ENCODE peak calls at places on chromosome 12, in nine cellular contexts. One of them, this sample, is unnamed.

GRCh38 chr12:9619411-9620179 is 11.9 kb upstream of the KLRB1 start:
- DNase-seq in AG10803: no peak
- DNase-seq in neural crest cell: no peak
- DNase-seq in ovary: no peak
- DNase-seq in HCT116: no peak
- DNase-seq in Caco-2: no peak
- DNase-seq in adrenal gland: no peak
- DNase-seq in brain microvascular endothelial cell: no peak
- DNase-seq in fibroblast of lung: no peak
- DNase-seq in this sample: no peak

GRCh38 chr12:46217686-46218508 is 50.9 kb downstream of the SLC38A1 start:
- DNase-seq in AG10803: no peak
- DNase-seq in neural crest cell: no peak
- DNase-seq in ovary: no peak
- DNase-seq in HCT116: no peak
- DNase-seq in Caco-2: no peak
- DNase-seq in adrenal gland: no peak
- DNase-seq in brain microvascular endothelial cell: no peak
- DNase-seq in fibroblast of lung: no peak
- DNase-seq in this sample: no peak

GRCh38 chr12:57231276-57232021 is 1.9 kb downstream of the SHMT2 start:
- DNase-seq in AG10803: no peak
- DNase-seq in neural crest cell: no peak
- DNase-seq in ovary: no peak
- DNase-seq in HCT116: no peak
- DNase-seq in Caco-2: no peak
- DNase-seq in adrenal gland: no peak
- DNase-seq in brain microvascular endothelial cell: no peak
- DNase-seq in fibroblast of lung: no peak
- DNase-seq in this sample: no peak

GRCh38 chr12:84911331-84912190 is 1.0 kb downstream of the SLC6A15 start:
- DNase-seq in AG10803: peak
- DNase-seq in neural crest cell: peak
- DNase-seq in ovary: no peak
- DNase-seq in HCT116: no peak
- DNase-seq in Caco-2: peak
- DNase-seq in adrenal gland: peak
- DNase-seq in brain microvascular endothelial cell: peak
- DNase-seq in fibroblast of lung: peak
- DNase-seq in this sample: peak

GRCh38 chr12:116384629-116385485 is 107.4 kb upstream of the MED13L start:
- DNase-seq in AG10803: peak
- DNase-seq in neural crest cell: no peak
- DNase-seq in ovary: no peak
- DNase-seq in HCT116: no peak
- DNase-seq in Caco-2: peak
- DNase-seq in adrenal gland: no peak
- DNase-seq in brain microvascular endothelial cell: peak
- DNase-seq in fibroblast of lung: peak
- DNase-seq in this sample: no peak

GRCh38 chr12:72288436-72288835 is 16.3 kb downstream of the TRHDE start:
- DNase-seq in AG10803: no peak
- DNase-seq in neural crest cell: no peak
- DNase-seq in ovary: no peak
- DNase-seq in HCT116: no peak
- DNase-seq in Caco-2: no peak
- DNase-seq in adrenal gland: no peak
- DNase-seq in brain microvascular endothelial cell: no peak
- DNase-seq in fibroblast of lung: no peak
- DNase-seq in this sample: no peak

GRCh38 chr12:93201990-93202389 is 175.7 kb upstream of the NUDT4 start:
- DNase-seq in AG10803: no peak
- DNase-seq in neural crest cell: no peak
- DNase-seq in ovary: no peak
- DNase-seq in HCT116: no peak
- DNase-seq in Caco-2: no peak
- DNase-seq in adrenal gland: no peak
- DNase-seq in brain microvascular endothelial cell: no peak
- DNase-seq in fibroblast of lung: no peak
- DNase-seq in this sample: no peak

GRCh38 chr12:80925983-80926382 is 11.8 kb downstream of the LIN7A start:
- DNase-seq in AG10803: no peak
- DNase-seq in neural crest cell: no peak
- DNase-seq in ovary: no peak
- DNase-seq in HCT116: no peak
- DNase-seq in Caco-2: no peak
- DNase-seq in adrenal gland: no peak
- DNase-seq in brain microvascular endothelial cell: no peak
- DNase-seq in fibroblast of lung: no peak
- DNase-seq in this sample: no peak

GRCh38 chr12:83199069-83199468 is 512.4 kb downstream of the TMTC2 start:
- DNase-seq in AG10803: no peak
- DNase-seq in neural crest cell: no peak
- DNase-seq in ovary: no peak
- DNase-seq in HCT116: no peak
- DNase-seq in Caco-2: no peak
- DNase-seq in adrenal gland: no peak
- DNase-seq in brain microvascular endothelial cell: no peak
- DNase-seq in fibroblast of lung: no peak
- DNase-seq in this sample: no peak

GRCh38 chr12:68870443-68870842 is 62.5 kb downstream of the MDM2 start:
- DNase-seq in AG10803: no peak
- DNase-seq in neural crest cell: no peak
- DNase-seq in ovary: no peak
- DNase-seq in HCT116: no peak
- DNase-seq in Caco-2: no peak
- DNase-seq in adrenal gland: no peak
- DNase-seq in brain microvascular endothelial cell: no peak
- DNase-seq in fibroblast of lung: no peak
- DNase-seq in this sample: no peak

GRCh38 chr12:22275847-22276246 is 58.7 kb downstream of the ST8SIA1 start:
- DNase-seq in AG10803: peak
- DNase-seq in neural crest cell: no peak
- DNase-seq in ovary: peak
- DNase-seq in HCT116: no peak
- DNase-seq in Caco-2: peak
- DNase-seq in adrenal gland: peak
- DNase-seq in brain microvascular endothelial cell: peak
- DNase-seq in fibroblast of lung: peak
- DNase-seq in this sample: peak

GRCh38 chr12:47766496-47767196 is 6.4 kb upstream of the SLC48A1 start:
- DNase-seq in AG10803: no peak
- DNase-seq in neural crest cell: no peak
- DNase-seq in ovary: no peak
- DNase-seq in HCT116: no peak
- DNase-seq in Caco-2: no peak
- DNase-seq in adrenal gland: no peak
- DNase-seq in brain microvascular endothelial cell: no peak
- DNase-seq in fibroblast of lung: no peak
- DNase-seq in this sample: no peak

GRCh38 chr12:126772171-126772864 is 1494.7 kb upstream of the TMEM132C start:
- DNase-seq in AG10803: peak
- DNase-seq in neural crest cell: no peak
- DNase-seq in ovary: no peak
- DNase-seq in HCT116: peak
- DNase-seq in Caco-2: no peak
- DNase-seq in adrenal gland: no peak
- DNase-seq in brain microvascular endothelial cell: no peak
- DNase-seq in fibroblast of lung: peak
- DNase-seq in this sample: peak

DNA sequence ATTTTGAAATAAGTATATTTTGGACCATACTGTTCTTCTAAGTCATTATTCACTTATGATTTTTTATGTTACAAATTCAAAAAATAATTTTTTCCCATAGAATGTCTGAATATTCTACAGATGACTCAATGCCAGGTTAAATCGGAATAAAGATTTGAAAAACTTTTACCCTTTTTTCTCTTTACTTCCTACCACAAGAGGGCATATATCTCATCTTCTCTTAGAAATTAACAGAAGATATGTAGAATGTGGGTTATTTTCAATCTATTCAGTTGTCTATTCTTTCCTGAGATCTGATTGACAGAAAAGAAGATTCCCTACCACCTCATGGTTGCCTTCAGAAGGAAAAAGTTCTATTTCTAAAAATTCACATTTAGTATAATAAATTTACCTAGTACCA is 53.0 kb upstream of the KITLG start:
- DNase-seq in AG10803: no peak
- DNase-seq in neural crest cell: no peak
- DNase-seq in ovary: no peak
- DNase-seq in HCT116: no peak
- DNase-seq in Caco-2: no peak
- DNase-seq in adrenal gland: no peak
- DNase-seq in brain microvascular endothelial cell: no peak
- DNase-seq in fibroblast of lung: no peak
- DNase-seq in this sample: peak
- TF ChIP-seq CTCF in AG10803: peak
- TF ChIP-seq CTCF in neural crest cell: peak
- TF ChIP-seq CTCF in ovary: no peak
- TF ChIP-seq CTCF in HCT116: peak
- TF ChIP-seq CTCF in Caco-2: peak
- TF ChIP-seq CTCF in adrenal gland: no peak
- TF ChIP-seq CTCF in brain microvascular endothelial cell: peak
- TF ChIP-seq CTCF in fibroblast of lung: no peak
- TF ChIP-seq CTCF in this sample: peak

GRCh38 chr12:120101617-120102016 is 14.9 kb downstream of the RAB35 start:
- DNase-seq in AG10803: no peak
- DNase-seq in neural crest cell: no peak
- DNase-seq in ovary: no peak
- DNase-seq in HCT116: no peak
- DNase-seq in Caco-2: no peak
- DNase-seq in adrenal gland: no peak
- DNase-seq in brain microvascular endothelial cell: no peak
- DNase-seq in fibroblast of lung: no peak
- DNase-seq in this sample: no peak

GRCh38 chr12:120102189-120103043 is 14.1 kb downstream of the RAB35 start:
- DNase-seq in AG10803: no peak
- DNase-seq in neural crest cell: no peak
- DNase-seq in ovary: no peak
- DNase-seq in HCT116: no peak
- DNase-seq in Caco-2: no peak
- DNase-seq in adrenal gland: no peak
- DNase-seq in brain microvascular endothelial cell: no peak
- DNase-seq in fibroblast of lung: no peak
- DNase-seq in this sample: no peak

GRCh38 chr12:120101182-120101581 is 15.4 kb downstream of the RAB35 start:
- DNase-seq in AG10803: no peak
- DNase-seq in neural crest cell: no peak
- DNase-seq in ovary: peak
- DNase-seq in HCT116: no peak
- DNase-seq in Caco-2: no peak
- DNase-seq in adrenal gland: peak
- DNase-seq in brain microvascular endothelial cell: no peak
- DNase-seq in fibroblast of lung: no peak
- DNase-seq in this sample: no peak

GRCh38 chr12:120103371-120103770 is 13.2 kb downstream of the RAB35 start:
- DNase-seq in AG10803: no peak
- DNase-seq in neural crest cell: no peak
- DNase-seq in ovary: no peak
- DNase-seq in HCT116: no peak
- DNase-seq in Caco-2: no peak
- DNase-seq in adrenal gland: no peak
- DNase-seq in brain microvascular endothelial cell: no peak
- DNase-seq in fibroblast of lung: no peak
- DNase-seq in this sample: no peak

DNA sequence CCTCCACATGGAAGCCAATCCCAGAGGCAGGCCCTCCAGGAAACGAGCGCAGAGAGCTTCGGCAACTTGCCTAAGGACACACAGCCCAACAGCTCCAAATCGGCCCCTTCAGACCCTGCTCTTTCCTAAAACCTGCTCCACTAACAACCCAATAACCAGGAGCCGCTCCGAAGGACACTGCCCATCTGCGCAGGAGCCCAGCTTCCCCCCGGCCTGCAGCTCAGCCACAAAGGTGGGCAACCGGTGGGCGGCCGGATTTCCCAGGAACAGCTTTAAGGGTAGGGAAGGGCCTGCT is 13.6 kb downstream of the RAB35 start:
- DNase-seq in AG10803: no peak
- DNase-seq in neural crest cell: no peak
- DNase-seq in ovary: no peak
- DNase-seq in HCT116: no peak
- DNase-seq in Caco-2: no peak
- DNase-seq in adrenal gland: no peak
- DNase-seq in brain microvascular endothelial cell: no peak
- DNase-seq in fibroblast of lung: no peak
- DNase-seq in this sample: no peak
- TF ChIP-seq CTCF in AG10803: no peak
- TF ChIP-seq CTCF in neural crest cell: no peak
- TF ChIP-seq CTCF in ovary: no peak
- TF ChIP-seq CTCF in HCT116: no peak
- TF ChIP-seq CTCF in Caco-2: no peak
- TF ChIP-seq CTCF in adrenal gland: no peak
- TF ChIP-seq CTCF in brain microvascular endothelial cell: no peak
- TF ChIP-seq CTCF in fibroblast of lung: no peak
- TF ChIP-seq CTCF in this sample: no peak

DNA sequence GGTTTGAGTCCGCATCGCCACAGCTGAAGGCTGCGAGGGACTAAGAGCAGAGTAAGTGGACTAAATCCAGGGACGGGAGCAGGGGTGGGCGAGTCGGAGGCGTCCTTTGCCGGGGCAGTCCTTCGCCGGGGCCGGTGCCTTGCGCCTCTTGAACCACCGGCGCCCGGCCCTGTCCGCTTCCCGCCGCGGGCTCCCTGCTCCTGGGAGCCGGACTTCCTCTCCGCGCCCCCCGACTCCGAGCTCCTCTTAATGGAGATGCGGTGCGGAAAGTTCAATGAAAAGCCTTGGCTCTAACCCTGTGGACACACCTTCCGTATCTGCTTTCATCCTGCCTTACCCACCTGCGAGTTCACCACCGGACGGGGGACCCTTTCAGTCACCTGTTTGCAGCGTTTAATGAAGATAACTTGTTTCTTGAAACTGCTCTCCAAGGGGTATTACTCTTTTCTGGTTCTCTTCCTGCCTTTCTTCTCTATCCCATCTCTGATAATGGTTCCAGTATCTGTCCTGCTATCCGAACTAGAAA is 453 bp downstream of the FGFR1OP2 start:
- DNase-seq in AG10803: no peak
- DNase-seq in neural crest cell: no peak
- DNase-seq in ovary: no peak
- DNase-seq in HCT116: peak
- DNase-seq in Caco-2: no peak
- DNase-seq in adrenal gland: no peak
- DNase-seq in brain microvascular endothelial cell: no peak
- DNase-seq in fibroblast of lung: no peak
- DNase-seq in this sample: no peak
- TF ChIP-seq CTCF in AG10803: no peak
- TF ChIP-seq CTCF in neural crest cell: no peak
- TF ChIP-seq CTCF in ovary: no peak
- TF ChIP-seq CTCF in HCT116: no peak
- TF ChIP-seq CTCF in Caco-2: no peak
- TF ChIP-seq CTCF in adrenal gland: no peak
- TF ChIP-seq CTCF in brain microvascular endothelial cell: no peak
- TF ChIP-seq CTCF in fibroblast of lung: no peak
- TF ChIP-seq CTCF in this sample: no peak

DNA sequence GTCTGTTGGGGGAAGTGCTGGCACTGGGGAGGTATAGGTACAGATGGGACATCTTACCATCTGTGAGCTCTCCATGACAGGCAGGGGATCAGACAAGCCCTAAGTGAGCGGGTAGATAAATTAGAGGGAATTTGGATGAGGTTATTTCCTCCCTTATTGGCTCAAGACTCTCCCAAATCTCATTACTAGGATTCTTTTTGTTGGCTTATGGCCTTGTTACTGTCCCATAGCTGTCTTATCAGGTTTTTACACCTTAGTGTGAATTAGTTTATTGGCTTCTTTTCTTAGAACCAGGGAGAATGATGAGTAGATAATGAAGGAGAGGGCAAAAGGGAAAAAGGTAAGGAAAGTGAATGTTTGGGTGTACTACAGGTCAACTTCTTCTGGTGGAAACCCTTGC is 191.1 kb upstream of the PRICKLE1 start:
- DNase-seq in AG10803: no peak
- DNase-seq in neural crest cell: no peak
- DNase-seq in ovary: no peak
- DNase-seq in HCT116: no peak
- DNase-seq in Caco-2: no peak
- DNase-seq in adrenal gland: no peak
- DNase-seq in brain microvascular endothelial cell: no peak
- DNase-seq in fibroblast of lung: no peak
- DNase-seq in this sample: no peak
- TF ChIP-seq CTCF in AG10803: no peak
- TF ChIP-seq CTCF in neural crest cell: no peak
- TF ChIP-seq CTCF in ovary: no peak
- TF ChIP-seq CTCF in HCT116: no peak
- TF ChIP-seq CTCF in Caco-2: no peak
- TF ChIP-seq CTCF in adrenal gland: no peak
- TF ChIP-seq CTCF in brain microvascular endothelial cell: no peak
- TF ChIP-seq CTCF in fibroblast of lung: no peak
- TF ChIP-seq CTCF in this sample: no peak